ENCODE peak calls at places on chromosomes 3 and 15, in eight cellular contexts. Z, V, E, G, P, L, T and B are unnamed samples.

GRCh38 chr15:35728176-35728938 is 182.4 kb upstream of the DPH6 start:
- DNase-seq in P (no peak), L (no peak), G (no peak), Z (no peak), V (peak), E (no peak), T (no peak), B (no peak)

GRCh38 chr15:41018534-41018933 is 65.3 kb downstream of the CHAC1 start:
- DNase-seq in T (no peak), V (peak), G (no peak), L (no peak), E (no peak), Z (no peak), P (no peak), B (no peak)

GRCh38 chr3:128173849-128174248 is 20.6 kb downstream of the EEFSEC start:
- DNase-seq in P (no peak), E (no peak), V (no peak), Z (no peak), T (no peak), G (no peak), L (no peak), B (no peak)

GRCh38 chr3:139358857-139359562 is 15.2 kb downstream of the MRPS22 start:
- DNase-seq in L (no peak), P (no peak), V (no peak), E (no peak), Z (no peak), G (no peak), T (no peak), B (no peak)

GRCh38 chr15:29613951-29614382 is 208.3 kb downstream of the TJP1 start:
- DNase-seq in E (no peak), Z (no peak), G (no peak), V (no peak), L (no peak), P (no peak), T (no peak), B (no peak)

GRCh38 chr3:172317984-172318383 is 130.3 kb downstream of the GHSR start:
- DNase-seq in P (no peak), Z (no peak), V (peak), L (no peak), G (peak), T (no peak), E (peak), B (no peak)

GRCh38 chr3:106168941-106169340 is 300.1 kb upstream of the CBLB start:
- DNase-seq in Z (no peak), L (no peak), V (no peak), G (no peak), E (no peak), T (no peak), P (no peak), B (no peak)

GRCh38 chr3:117681619-117682018 is 972.0 kb downstream of the TUSC7 start:
- DNase-seq in E (peak), V (no peak), Z (no peak), P (no peak), L (no peak), G (peak), T (no peak), B (no peak)

GRCh38 chr3:117921908-117922456 is 1112.7 kb downstream of the IGSF11 start:
- DNase-seq in L (no peak), T (no peak), P (no peak), G (no peak), V (no peak), E (no peak), Z (no peak), B (no peak)

GRCh38 chr3:49554639-49555265 is 475 bp downstream of the BSN start:
- DNase-seq in Z (no peak), T (no peak), E (no peak), G (peak), L (no peak), V (peak), P (peak), B (no peak)

GRCh38 chr15:92908369-92909057 is 8.4 kb downstream of the CHD2 start:
- DNase-seq in V (no peak), T (no peak), L (no peak), Z (no peak), E (no peak), P (no peak), G (no peak), B (no peak)

GRCh38 chr3:30628188-30628930 is 22.0 kb downstream of the TGFBR2 start:
- DNase-seq in Z (no peak), G (no peak), V (no peak), P (no peak), T (no peak), E (no peak), L (no peak), B (no peak)

GRCh38 chr3:59446775-59447465 is 397.1 kb upstream of the CFAP20DC start:
- DNase-seq in P (no peak), V (no peak), E (no peak), G (no peak), Z (no peak), L (no peak), T (no peak), B (no peak)

GRCh38 chr3:138332472-138333073 is 2.9 kb upstream of the NME9 start:
- DNase-seq in T (no peak), Z (no peak), L (no peak), P (no peak), G (peak), E (no peak), V (no peak), B (no peak)

GRCh38 chr15:90598053-90598577 is 68.4 kb downstream of the CRTC3 start:
- DNase-seq in E (no peak), P (peak), T (no peak), V (peak), L (no peak), Z (no peak), G (no peak), B (no peak)

GRCh38 chr3:67875338-67875737 is 220.9 kb upstream of the SUCLG2 start:
- DNase-seq in T (no peak), P (no peak), E (no peak), L (no peak), Z (no peak), V (peak), G (no peak), B (no peak)

GRCh38 chr3:111884411-111885018 is 25.4 kb downstream of the PHLDB2 start:
- DNase-seq in G (no peak), T (no peak), Z (no peak), L (no peak), P (no peak), E (no peak), V (no peak), B (no peak)

GRCh38 chr3:187744169-187745151 is 808 bp downstream of the BCL6 start:
- DNase-seq in T (no peak), L (no peak), E (no peak), V (peak), P (peak), G (peak), Z (peak), B (peak)

GRCh38 chr3:194876403-194877165 is 190.9 kb downstream of the FAM43A start:
- DNase-seq in E (no peak), G (no peak), L (no peak), Z (no peak), V (no peak), P (no peak), T (no peak), B (no peak)

GRCh38 chr15:77549552-77550274 is 83.0 kb downstream of the LINGO1 start:
- DNase-seq in G (no peak), E (no peak), Z (no peak), P (no peak), L (no peak), T (no peak), V (no peak), B (no peak)

GRCh38 chr3:23987376-23987775 is 42.3 kb downstream of the NR1D2 start:
- DNase-seq in V (no peak), P (no peak), L (no peak), E (no peak), G (no peak), T (no peak), Z (no peak), B (no peak)

GRCh38 chr15:93033434-93034045 is 55.5 kb downstream of the RGMA start:
- DNase-seq in Z (no peak), G (no peak), V (no peak), L (no peak), P (no peak), T (no peak), E (no peak), B (no peak)

GRCh38 chr3:61371123-61371522 is 119.9 kb upstream of the FHIT start:
- DNase-seq in Z (no peak), E (no peak), T (no peak), L (no peak), P (peak), G (no peak), V (no peak), B (no peak)

GRCh38 chr15:47856071-47856470 is 138.8 kb downstream of the SEMA6D start:
- DNase-seq in G (no peak), V (no peak), Z (no peak), P (no peak), L (no peak), E (no peak), T (no peak), B (no peak)

GRCh38 chr3:119978554-119979208 is 115.6 kb downstream of the GSK3B start:
- DNase-seq in V (no peak), Z (no peak), L (no peak), G (no peak), P (no peak), E (no peak), T (no peak), B (no peak)

GRCh38 chr3:6915898-6916297 is 55.0 kb downstream of the GRM7 start:
- DNase-seq in E (no peak), T (no peak), P (no peak), V (no peak), G (no peak), L (no peak), Z (no peak), B (no peak)

GRCh38 chr3:14480207-14481017 is 59.7 kb downstream of the GRIP2 start:
- DNase-seq in E (no peak), G (no peak), V (no peak), P (no peak), L (no peak), Z (no peak), T (no peak), B (no peak)

GRCh38 chr3:112407214-112407887 is 74.4 kb downstream of the CD200 start:
- DNase-seq in T (no peak), P (peak), Z (no peak), E (no peak), V (peak), L (no peak), G (no peak), B (no peak)

GRCh38 chr3:24451461-24452099 is 43.1 kb downstream of the THRB start:
- DNase-seq in Z (no peak), T (no peak), V (no peak), E (no peak), L (no peak), G (no peak), P (no peak), B (no peak)

GRCh38 chr3:133991637-133992036 is 38.1 kb downstream of the SLCO2A1 start:
- DNase-seq in G (no peak), T (no peak), P (no peak), L (no peak), V (no peak), Z (no peak), E (no peak), B (no peak)

GRCh38 chr15:90610220-90610619 is 80.5 kb downstream of the CRTC3 start:
- DNase-seq in G (peak), L (no peak), Z (no peak), P (no peak), V (no peak), E (peak), T (no peak), B (no peak)

GRCh38 chr15:68375716-68376220 is 56.2 kb downstream of the ITGA11 start:
- DNase-seq in P (no peak), T (no peak), Z (no peak), L (no peak), V (no peak), E (no peak), G (no peak), B (no peak)

GRCh38 chr3:47399531-47400270 is 18.9 kb downstream of the PTPN23 start:
- DNase-seq in Z (no peak), L (no peak), P (no peak), V (no peak), E (no peak), T (no peak), G (no peak), B (no peak)

GRCh38 chr3:52483577-52484495 is 11.3 kb upstream of the STAB1 start:
- DNase-seq in T (no peak), L (no peak), G (peak), V (no peak), E (peak), P (no peak), Z (no peak), B (no peak)

GRCh38 chr3:128965280-128965679 is 28.6 kb downstream of the CFAP92 start:
- DNase-seq in G (no peak), P (no peak), Z (no peak), V (no peak), E (no peak), T (no peak), L (no peak), B (no peak)

GRCh38 chr15:61879219-61879618 is 181.0 kb downstream of the VPS13C start:
- DNase-seq in T (no peak), G (no peak), Z (no peak), P (no peak), V (peak), E (no peak), L (no peak), B (no peak)

GRCh38 chr3:197003461-197004385 is 25.9 kb downstream of the MELTF start:
- DNase-seq in V (no peak), T (no peak), G (no peak), L (no peak), P (peak), E (no peak), Z (no peak), B (no peak)

GRCh38 chr15:77096541-77096940 is 25.6 kb upstream of the TSPAN3 start:
- DNase-seq in E (no peak), P (no peak), Z (no peak), L (no peak), V (no peak), T (no peak), G (no peak), B (no peak)

GRCh38 chr3:129692743-129693142 is 86.3 kb upstream of the PLXND1 start:
- DNase-seq in G (no peak), P (no peak), T (no peak), L (no peak), Z (no peak), E (no peak), V (no peak), B (no peak)